ENCODE peak calls at places on chromosomes 6 and 20, in five cellular contexts. R, Z, N, C and H are unnamed samples.

GRCh38 chr6:129494099-129494498 is 215.9 kb downstream of the ARHGAP18 start:
- DNase-seq in R (no peak), N (no peak), C (no peak), Z (no peak), H (no peak)

GRCh38 chr20:10970109-10970508 is 296.3 kb upstream of the JAG1 start:
- DNase-seq in N (no peak), C (no peak), Z (no peak), R (no peak), H (no peak)

GRCh38 chr20:4327956-4328355 is 312.6 kb upstream of the RNF24 start:
- DNase-seq in Z (no peak), C (no peak), N (no peak), R (no peak), H (no peak)

GRCh38 chr6:37060195-37060559 is 54.7 kb downstream of the FGD2 start:
- DNase-seq in N (no peak), R (no peak), C (no peak), Z (no peak), H (peak; percentile 76)

GRCh38 chr6:133099573-133099972 is 141.6 kb upstream of the EYA4 start:
- DNase-seq in C (peak; percentile 68), Z (no peak), R (no peak), N (no peak), H (peak; percentile 96)

GRCh38 chr6:117549606-117550005 is 52.7 kb downstream of the GOPC start:
- DNase-seq in R (no peak), C (no peak), Z (no peak), N (no peak), H (no peak)

GRCh38 chr6:42313941-42314570 is 96.4 kb upstream of the MRPS10 start:
- DNase-seq in N (no peak), C (no peak), R (no peak), Z (no peak), H (no peak)

GRCh38 chr6:41427642-41428401 is 92.4 kb downstream of the NCR2 start:
- DNase-seq in R (peak; percentile 56), N (no peak), C (no peak), Z (peak; percentile 69), H (peak; percentile 9)

DNA sequence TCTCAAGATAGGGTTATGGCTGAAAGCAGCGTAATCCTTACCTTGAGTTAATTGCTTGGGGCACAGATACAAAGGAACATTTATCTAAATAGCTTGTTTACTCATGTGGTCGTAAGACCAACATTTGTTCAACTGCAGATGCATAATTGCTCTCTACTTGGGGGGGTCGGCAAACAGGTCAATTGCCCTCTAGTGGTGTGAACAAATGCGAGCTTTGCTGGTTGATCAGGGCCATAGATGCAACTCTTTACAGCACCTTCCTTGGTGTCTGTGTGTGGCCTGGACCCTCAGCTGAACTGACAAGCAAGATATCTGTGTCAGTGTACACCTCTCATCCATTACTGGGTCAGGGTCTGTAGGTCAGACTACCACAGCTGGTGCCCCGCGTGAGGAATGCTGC is 24.1 kb downstream of the HLA-DPA1 start:
- DNase-seq in R (no peak), Z (no peak), N (no peak), C (no peak), H (no peak)
- TF ChIP-seq CTCF in R (peak; percentile 26), Z (no peak), N (no peak), C (peak; percentile 42), H (peak; percentile 40)

GRCh38 chr20:62048346-62048761 is 17.3 kb downstream of the TAF4 start:
- DNase-seq in C (no peak), Z (no peak), R (no peak), N (no peak), H (no peak)
- TF ChIP-seq CTCF in C (no peak), Z (no peak), R (no peak), N (no peak), H (no peak)

GRCh38 chr20:44406572-44407100 is 51.1 kb downstream of the HNF4A start:
- DNase-seq in Z (no peak), R (no peak), N (no peak), C (no peak), H (no peak)
- TF ChIP-seq CTCF in Z (no peak), R (no peak), N (no peak), C (no peak), H (no peak)

GRCh38 chr6:111172563-111172962 is 85.3 kb downstream of the SLC16A10 start:
- DNase-seq in R (no peak), Z (no peak), C (no peak), N (no peak), H (no peak)

GRCh38 chr6:111173341-111173740 is 86.0 kb downstream of the SLC16A10 start:
- DNase-seq in R (no peak), C (no peak), N (no peak), Z (no peak), H (peak; percentile 33)

GRCh38 chr6:111175135-111175534 is 87.8 kb downstream of the SLC16A10 start:
- DNase-seq in N (no peak), C (no peak), R (no peak), Z (no peak), H (peak; percentile 83)

GRCh38 chr6:111173946-111174345 is 86.6 kb downstream of the SLC16A10 start:
- DNase-seq in R (no peak), Z (no peak), C (no peak), N (no peak), H (peak; percentile 91)

DNA sequence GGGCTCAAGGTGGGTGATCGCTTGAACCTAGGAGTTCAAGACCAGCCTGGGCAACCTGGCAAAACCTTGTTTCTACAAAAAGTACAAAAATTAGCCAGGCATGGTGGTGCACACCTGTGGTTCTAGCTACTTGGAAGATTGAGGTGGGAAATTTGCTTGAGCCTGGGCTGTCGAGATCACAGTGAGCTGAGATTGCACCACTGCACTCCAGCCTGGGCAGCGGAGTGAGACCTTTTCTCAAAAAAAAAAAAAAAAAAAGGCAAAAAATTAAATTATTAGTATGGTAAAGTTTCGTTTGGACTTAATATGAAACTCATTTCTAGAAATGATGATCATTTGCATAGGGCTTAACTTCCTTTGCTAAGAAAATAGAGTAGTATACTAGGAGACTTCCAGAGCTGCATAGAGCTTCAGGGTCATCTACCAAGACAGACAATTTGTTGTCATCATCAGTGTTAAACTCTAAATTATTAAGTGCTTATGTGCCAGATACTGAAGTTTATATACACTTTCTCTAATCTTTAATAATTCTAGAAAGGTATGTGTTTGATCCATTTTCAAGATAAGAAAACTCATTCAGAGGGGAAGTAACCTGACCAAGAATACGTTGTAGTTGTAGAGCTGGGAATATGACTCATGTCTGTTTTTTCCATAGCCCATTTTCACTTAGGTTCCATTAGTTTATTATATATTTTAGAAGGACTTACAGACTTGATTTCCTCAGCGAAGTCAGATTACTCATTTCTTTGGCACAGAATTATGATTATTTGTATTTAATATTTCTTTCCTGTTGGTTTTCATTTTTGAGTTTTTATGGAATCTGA is 84.5 kb downstream of the SLC16A10 start:
- DNase-seq in C (no peak), Z (no peak), R (peak; percentile 31), N (no peak), H (no peak)
- TF ChIP-seq CTCF in C (no peak), Z (no peak), R (no peak), N (no peak), H (no peak)

GRCh38 chr6:99287523-99287922 is 62.0 kb downstream of the FAXC start:
- DNase-seq in R (no peak), C (no peak), N (no peak), Z (no peak), H (no peak)

GRCh38 chr6:99285881-99286280 is 63.6 kb downstream of the FAXC start:
- DNase-seq in N (no peak), Z (no peak), C (no peak), R (no peak), H (no peak)

GRCh38 chr6:99276747-99277146 is 72.7 kb downstream of the FAXC start:
- DNase-seq in C (no peak), Z (no peak), R (no peak), N (no peak), H (peak; percentile 23)

GRCh38 chr6:99282479-99283062 is 66.9 kb downstream of the FAXC start:
- DNase-seq in R (peak; percentile 11), Z (no peak), C (no peak), N (no peak), H (peak; percentile 30)
- TF ChIP-seq CTCF in R (peak; percentile 43), Z (peak; percentile 5), C (peak; percentile 58), N (no peak), H (peak; percentile 69)

DNA sequence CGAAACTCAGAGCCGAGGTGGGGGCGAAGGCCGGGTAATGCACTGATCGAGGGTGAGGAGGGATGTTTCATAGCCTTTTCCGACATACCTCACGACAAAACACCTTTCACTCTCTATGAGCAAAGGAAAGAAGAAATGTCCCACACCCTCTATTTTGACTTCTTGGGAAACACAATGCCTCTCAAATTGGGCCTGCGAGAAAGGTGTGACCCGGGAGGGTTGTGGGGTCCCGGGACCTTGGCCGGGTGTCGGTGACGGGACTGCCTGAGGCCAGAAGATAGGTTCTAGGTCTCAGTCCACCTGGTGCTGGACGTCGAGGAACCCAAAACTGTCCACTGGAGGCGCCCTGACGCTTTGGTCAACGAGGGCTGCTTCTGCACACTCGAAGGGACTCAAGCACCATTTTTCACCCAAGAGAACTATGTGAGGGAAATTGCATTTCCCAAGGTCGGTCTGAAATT is 41.1 kb upstream of the OSTM1 start:
- DNase-seq in C (no peak), N (no peak), Z (no peak), R (peak; percentile 65), H (peak; percentile 39)
- TF ChIP-seq CTCF in C (peak; percentile 66), N (no peak), Z (no peak), R (peak; percentile 59), H (peak; percentile 59)

GRCh38 chr6:30942338-30943060 is 1.7 kb downstream of the MUCL3 start:
- DNase-seq in C (peak; percentile 48), Z (peak; percentile 63), N (no peak), R (no peak), H (peak; percentile 96)
- TF ChIP-seq CTCF in C (peak; percentile 76), Z (no peak), N (no peak), R (no peak), H (peak; percentile 72)